ENCODE peak calls at places on chromosomes 13 and 19, in five cellular contexts. C is ELR, M is psoas muscle, G is tibial artery, L is fibroblast of lung. P is an unnamed sample.

GRCh38 chr13:73870970-73871935 is 263.0 kb downstream of the KLF12 start:
- DNase-seq in C (peak), M (no peak), L (peak), G (peak), P (no peak)

GRCh38 chr19:30431591-30431990 is 59.4 kb downstream of the ZNF536 start:
- DNase-seq in G (no peak), M (no peak), L (no peak), C (no peak), P (no peak)

GRCh38 chr13:103236213-103236612 is 170.0 kb upstream of the SLC10A2 start:
- DNase-seq in G (no peak), L (no peak), M (no peak), C (no peak), P (no peak)

GRCh38 chr13:46698910-46699460 is 98.0 kb downstream of the ESD start:
- DNase-seq in C (peak), L (peak), G (no peak), M (no peak), P (no peak)

GRCh38 chr19:29364224-29364726 is 151.3 kb upstream of the UQCRFS1 start:
- DNase-seq in M (no peak), L (no peak), G (no peak), C (no peak), P (no peak)

GRCh38 chr19:48638831-48639381 is 1.7 kb upstream of the DBP start:
- DNase-seq in M (peak), G (no peak), L (no peak), C (no peak), P (no peak)

GRCh38 chr13:99463998-99464397 is 37.3 kb upstream of the TM9SF2 start:
- DNase-seq in M (no peak), C (no peak), G (no peak), L (no peak), P (no peak)

GRCh38 chr19:44764975-44765948 is 12.4 kb upstream of the CBLC start:
- DNase-seq in M (no peak), C (no peak), G (no peak), L (no peak), P (no peak)

GRCh38 chr19:21483589-21484170 is 21.7 kb upstream of the ZNF429 start:
- DNase-seq in C (peak), G (no peak), L (no peak), M (peak), P (peak)

GRCh38 chr19:9827325-9828238 is at the start of gene UBL5:
- DNase-seq in L (peak), M (peak), C (peak), G (peak), P (peak)

GRCh38 chr19:18487576-18488402 is 34.1 kb downstream of the ELL start:
- DNase-seq in M (no peak), C (no peak), L (no peak), G (no peak), P (no peak)

GRCh38 chr13:75481176-75482069 is 546 bp downstream of the TBC1D4 start:
- DNase-seq in M (peak), L (peak), G (no peak), C (peak), P (peak)

GRCh38 chr13:25738342-25738771 is 313.5 kb downstream of the SHISA2 start:
- DNase-seq in M (no peak), C (peak), L (peak), G (no peak), P (no peak)

GRCh38 chr13:29569253-29570057 is 26.0 kb downstream of the SLC7A1 start:
- DNase-seq in M (no peak), C (no peak), L (peak), G (no peak), P (no peak)

GRCh38 chr13:60426075-60426474 is 29.1 kb downstream of the TDRD3 start:
- DNase-seq in L (no peak), G (no peak), M (no peak), C (no peak), P (no peak)

GRCh38 chr19:1873524-1874473 is 10.4 kb upstream of the KLF16 start:
- DNase-seq in C (no peak), L (no peak), G (no peak), M (no peak), P (no peak)

GRCh38 chr13:46687810-46688209 is 109.2 kb downstream of the ESD start:
- DNase-seq in G (no peak), M (no peak), C (peak), L (peak), P (no peak)